ENCODE peak calls at places on chromosomes 12 and 14, in four cellular contexts. Q, E, N and G are unnamed samples.

GRCh38 chr14:102187583-102188001 is 47.9 kb downstream of the WDR20 start:
- DNase-seq in Q (no peak), E (no peak), N (no peak), G (no peak)

GRCh38 chr12:12938541-12938940 is 13.4 kb downstream of the GPRC5D start:
- DNase-seq in Q (no peak), E (no peak), N (no peak), G (no peak)

GRCh38 chr14:102544034-102544744 is 34.6 kb upstream of the ANKRD9 start:
- DNase-seq in N (no peak), E (no peak), Q (peak), G (no peak)

GRCh38 chr12:111010061-111010460 is 89.7 kb upstream of the MYL2 start:
- DNase-seq in N (no peak), Q (no peak), E (no peak), G (no peak)

GRCh38 chr14:68762944-68763831 is 29.7 kb downstream of the ZFP36L1 start:
- DNase-seq in E (peak), Q (peak), N (no peak), G (no peak)

GRCh38 chr12:122422769-122423257 is 344 bp upstream of the CLIP1 start:
- DNase-seq in Q (no peak), E (no peak), N (no peak), G (no peak)

GRCh38 chr14:53458368-53458814 is 305.3 kb upstream of the DDHD1 start:
- DNase-seq in N (no peak), Q (no peak), E (no peak), G (no peak)

GRCh38 chr12:3262466-3262865 is 185.3 kb downstream of the TSPAN9 start:
- DNase-seq in N (no peak), Q (no peak), E (no peak), G (no peak)

GRCh38 chr12:54428050-54429013 is 9.3 kb upstream of the ITGA5 start:
- DNase-seq in Q (no peak), E (no peak), N (no peak), G (peak)

GRCh38 chr12:75850751-75851462 is 180.7 kb downstream of the PHLDA1 start:
- DNase-seq in Q (no peak), E (no peak), N (no peak), G (no peak)

GRCh38 chr12:1604464-1604863 is 10.1 kb upstream of the FBXL14 start:
- DNase-seq in N (no peak), Q (no peak), E (no peak), G (no peak)

GRCh38 chr14:50001146-50001998 is 108.5 kb downstream of the ARF6 start:
- DNase-seq in E (no peak), N (peak), Q (no peak), G (peak)

GRCh38 chr12:24759155-24759554 is 189.7 kb downstream of the BCAT1 start:
- DNase-seq in Q (no peak), E (no peak), N (no peak), G (no peak)

GRCh38 chr12:18224745-18225144 is 36.6 kb upstream of the PIK3C2G start:
- DNase-seq in Q (peak), E (no peak), N (no peak), G (no peak)

GRCh38 chr14:29645117-29645516 is 282.5 kb downstream of the PRKD1 start:
- DNase-seq in N (no peak), Q (no peak), E (no peak), G (no peak)

GRCh38 chr14:80136358-80136757 is 74.9 kb downstream of the DIO2 start:
- DNase-seq in E (no peak), N (no peak), Q (no peak), G (no peak)

GRCh38 chr12:121448771-121449315 is 48.9 kb downstream of the RNF34 start:
- DNase-seq in Q (no peak), E (no peak), N (no peak), G (no peak)

GRCh38 chr14:49134940-49135339 is 451.2 kb downstream of the RPS29 start:
- DNase-seq in Q (peak), E (no peak), N (no peak), G (no peak)

DNA sequence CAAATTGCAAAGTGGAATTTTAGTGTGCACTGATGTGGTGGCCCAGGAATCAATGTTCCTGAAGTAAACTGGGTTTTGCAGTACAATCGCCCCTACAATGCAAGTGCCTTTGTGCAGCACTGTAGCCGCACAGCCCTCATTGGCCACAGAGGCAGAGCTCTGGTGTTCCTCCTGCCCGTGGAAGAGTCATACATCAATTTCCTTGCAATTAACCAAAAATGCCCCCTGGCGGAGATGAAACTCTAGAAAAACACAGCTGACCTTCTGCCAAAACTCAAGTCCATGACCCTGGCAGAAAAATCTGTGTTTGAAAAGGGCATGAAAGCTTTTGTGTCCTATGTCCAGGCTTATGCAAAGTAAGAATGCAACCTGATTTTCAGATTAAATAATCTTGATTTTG is 117.9 kb upstream of the PRB2 start:
- DNase-seq in Q (peak), E (no peak), N (no peak), G (no peak)
- TF ChIP-seq CTCF in Q (peak), E (no peak), N (no peak), G (no peak)

GRCh38 chr14:54743382-54743781 is 159.2 kb downstream of the GCH1 start:
- DNase-seq in E (no peak), N (no peak), Q (no peak), G (no peak)

GRCh38 chr14:54749727-54750126 is 152.9 kb downstream of the GCH1 start:
- DNase-seq in Q (no peak), N (no peak), E (no peak), G (no peak)

GRCh38 chr14:54747616-54748015 is 155.0 kb downstream of the GCH1 start:
- DNase-seq in N (no peak), Q (no peak), E (no peak), G (no peak)

GRCh38 chr14:54742492-54743350 is 159.9 kb downstream of the GCH1 start:
- DNase-seq in Q (no peak), E (no peak), N (no peak), G (no peak)

DNA sequence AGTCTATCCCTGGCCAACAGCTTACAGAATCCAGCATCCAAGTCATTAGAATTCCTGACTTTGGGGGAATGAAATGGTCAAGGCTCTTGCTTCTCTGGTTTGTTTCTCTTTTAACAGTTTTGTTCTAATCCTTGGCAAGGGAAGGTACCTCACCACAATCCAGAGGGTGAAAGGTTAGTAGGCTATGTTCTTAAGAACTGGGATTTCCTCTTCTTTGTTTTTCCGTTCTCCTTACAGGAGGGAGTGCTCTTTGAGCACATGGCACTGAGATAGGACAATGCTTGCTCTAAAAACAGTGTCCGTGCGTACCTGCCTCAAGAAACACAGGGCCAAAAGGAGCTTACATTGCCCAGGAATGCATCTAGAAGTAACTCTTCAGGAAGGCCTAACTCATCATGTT is 156.6 kb downstream of the GCH1 start:
- DNase-seq in Q (no peak), N (no peak), E (no peak), G (no peak)
- TF ChIP-seq CTCF in Q (no peak), N (no peak), E (no peak), G (no peak)

GRCh38 chr12:124510301-124510970 is 57.0 kb downstream of the NCOR2 start:
- DNase-seq in E (no peak), Q (peak), N (no peak), G (no peak)
- TF ChIP-seq CTCF in E (no peak), Q (peak), N (no peak), G (no peak)

DNA sequence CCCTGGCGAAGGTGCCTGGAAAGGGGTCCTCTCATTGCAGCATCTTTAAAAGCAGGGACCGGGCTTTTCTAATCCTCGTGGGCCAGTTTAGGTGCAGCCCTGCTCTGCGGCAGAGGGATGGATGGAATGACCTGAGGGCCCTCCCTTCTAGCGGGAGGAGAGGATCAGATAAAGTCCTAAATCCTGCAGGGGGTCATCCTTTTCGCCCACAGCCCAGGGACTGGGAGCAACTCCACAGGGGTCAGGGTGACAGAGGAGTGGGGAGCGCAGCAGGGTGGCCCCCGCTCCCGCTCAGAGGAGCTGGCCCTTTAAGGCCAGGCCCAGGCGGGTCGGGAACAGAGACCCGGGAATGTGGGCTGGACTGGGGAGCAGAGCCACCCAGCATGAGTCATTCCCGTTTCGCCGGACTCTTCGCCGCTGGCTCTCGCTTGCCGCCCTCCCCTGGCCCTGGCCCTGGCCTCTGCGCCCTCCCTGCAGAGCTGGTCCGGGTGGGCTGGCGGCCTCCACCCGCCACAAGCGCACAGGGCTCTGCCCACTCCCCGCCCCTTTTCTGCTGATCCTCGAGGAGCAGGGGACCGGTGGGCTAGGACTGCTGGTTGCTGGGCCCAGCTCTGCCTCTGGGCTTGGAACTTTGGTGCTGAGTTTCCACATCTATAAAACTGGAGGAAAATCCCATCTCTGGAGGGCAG is 92.9 kb downstream of the NINJ2 start:
- DNase-seq in N (peak), E (peak), Q (peak), G (no peak)
- TF ChIP-seq CTCF in N (no peak), E (no peak), Q (no peak), G (no peak)

GRCh38 chr14:42533476-42533875 is 926.8 kb downstream of the LRFN5 start:
- DNase-seq in Q (no peak), N (no peak), E (no peak), G (no peak)

GRCh38 chr14:42532194-42532593 is 925.5 kb downstream of the LRFN5 start:
- DNase-seq in Q (no peak), E (no peak), N (no peak), G (no peak)

DNA sequence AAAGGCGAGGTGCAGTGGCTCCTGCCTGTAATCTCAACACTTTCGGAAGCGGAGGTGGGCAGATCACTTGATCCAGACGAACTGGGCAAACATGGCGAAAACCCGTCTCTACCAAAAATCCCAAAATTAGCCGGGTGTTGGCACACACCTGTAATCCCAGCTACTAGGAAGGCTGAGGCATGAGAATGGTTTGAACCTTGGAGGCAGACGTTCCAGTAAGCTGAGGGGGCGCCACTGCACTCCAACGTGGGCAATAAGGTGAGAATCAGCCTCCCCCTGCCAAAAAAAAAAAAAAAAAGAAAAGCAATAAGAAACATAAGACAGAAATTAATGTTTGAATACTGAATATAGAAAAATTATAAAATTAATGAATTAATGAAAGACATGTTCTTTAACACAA is 928.7 kb downstream of the LRFN5 start:
- DNase-seq in Q (no peak), N (no peak), E (no peak), G (no peak)
- TF ChIP-seq CTCF in Q (no peak), N (no peak), E (no peak), G (no peak)

GRCh38 chr14:91387135-91387849 is 30.3 kb downstream of the CCDC88C start:
- DNase-seq in Q (no peak), N (no peak), E (no peak), G (no peak)
- TF ChIP-seq CTCF in Q (no peak), N (no peak), E (no peak), G (no peak)

DNA sequence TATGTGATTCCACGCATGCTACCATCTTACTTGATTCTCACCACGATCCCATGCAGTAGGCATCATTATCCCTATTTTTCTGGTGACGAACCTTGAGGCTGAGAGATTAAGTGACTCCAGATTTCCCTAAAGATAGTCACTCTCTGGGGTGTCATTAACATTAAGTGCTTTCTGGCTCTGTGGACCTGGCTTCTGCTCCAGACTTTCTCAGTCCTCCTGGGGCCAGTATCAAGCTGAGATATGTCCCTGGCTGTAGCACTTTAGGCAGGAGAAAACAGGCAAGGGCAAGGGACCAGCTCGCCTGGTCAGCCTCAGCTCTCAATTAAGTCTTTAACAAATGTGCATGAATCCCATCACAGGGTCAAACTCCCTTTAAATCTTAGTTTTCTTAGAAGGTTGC is 38.3 kb upstream of the PRB2 start:
- DNase-seq in Q (no peak), N (no peak), E (no peak), G (no peak)
- TF ChIP-seq CTCF in Q (no peak), N (no peak), E (no peak), G (no peak)

DNA sequence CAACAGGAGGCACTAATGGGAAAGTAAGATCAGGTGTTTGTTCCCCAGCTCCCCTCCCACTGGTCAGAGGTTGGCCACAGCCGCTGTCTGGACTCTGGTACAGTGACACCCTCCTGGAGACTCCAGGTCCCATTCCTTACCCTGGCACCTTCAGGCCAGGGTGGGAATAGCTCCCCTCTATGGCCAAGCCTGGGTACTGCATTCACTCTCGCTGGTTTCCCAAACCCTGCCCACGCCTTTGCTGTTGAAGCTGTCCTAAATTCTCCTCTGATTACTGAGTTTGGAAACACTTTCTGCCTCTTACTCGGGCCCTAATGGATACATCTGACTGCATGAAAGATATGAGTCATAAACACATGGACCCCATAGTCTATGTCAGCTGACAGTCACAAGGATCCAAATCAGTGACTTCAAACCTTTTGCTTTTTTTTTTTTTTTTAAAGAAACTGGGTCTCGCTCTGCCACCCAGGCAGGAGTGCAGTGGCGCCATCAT is 17.9 kb downstream of the HRK start:
- DNase-seq in N (no peak), Q (peak), E (no peak), G (no peak)
- TF ChIP-seq CTCF in N (no peak), Q (peak), E (no peak), G (peak)

GRCh38 chr12:123598522-123598921 is 3.4 kb upstream of the DDX55 start:
- DNase-seq in N (no peak), Q (no peak), E (no peak), G (no peak)

GRCh38 chr12:123599310-123599709 is 2.6 kb upstream of the DDX55 start:
- DNase-seq in Q (no peak), N (no peak), E (no peak), G (no peak)

GRCh38 chr12:123602651-123603195 is 824 bp downstream of the DDX55 start:
- DNase-seq in N (no peak), Q (no peak), E (no peak), G (no peak)

GRCh38 chr12:123599721-123600120 is 2.2 kb upstream of the DDX55 start:
- DNase-seq in Q (no peak), N (no peak), E (no peak), G (no peak)

DNA sequence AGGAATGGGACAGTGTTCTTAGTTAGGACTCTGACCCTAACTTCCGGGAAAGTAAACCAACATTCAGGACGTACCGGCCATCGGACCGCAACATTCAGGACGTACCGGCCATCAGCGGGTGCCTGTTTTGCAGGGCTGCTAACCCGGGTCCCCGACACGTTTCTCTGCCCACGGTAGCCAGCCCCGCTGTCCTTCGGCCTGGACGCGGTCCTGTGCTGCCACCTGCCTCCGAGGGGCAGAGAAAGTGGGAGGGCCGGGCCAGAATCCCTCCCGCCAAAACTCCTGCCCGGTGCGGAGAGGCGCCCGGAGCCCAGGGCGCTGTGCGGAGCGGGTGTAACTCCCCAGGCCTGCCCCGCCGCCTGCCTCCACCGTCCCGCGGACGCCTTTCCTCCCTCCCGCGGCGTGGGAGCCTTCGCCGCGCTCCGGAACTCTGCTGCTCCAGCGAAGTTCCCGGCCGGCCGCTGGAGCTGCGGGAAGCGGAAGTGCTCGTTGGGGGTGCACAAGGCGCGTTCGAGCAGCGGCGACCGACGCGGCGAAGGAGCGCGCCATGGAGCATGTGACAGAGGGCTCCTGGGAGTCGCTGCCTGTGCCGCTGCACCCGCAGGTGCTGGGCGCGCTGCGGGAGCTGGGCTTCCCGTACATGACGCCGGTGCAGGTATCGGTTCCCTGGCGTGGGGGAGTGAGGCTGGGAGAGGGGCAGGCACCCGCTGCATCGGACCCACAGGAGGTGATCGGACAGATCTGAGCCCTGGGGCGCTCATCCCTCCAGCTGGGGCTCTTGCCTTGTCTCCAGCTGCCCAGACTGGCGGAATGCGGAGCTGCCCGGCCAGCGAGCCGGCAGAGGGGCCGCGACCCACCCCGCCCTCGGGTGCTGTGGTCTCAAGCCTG is at the start of gene DDX55:
- DNase-seq in N (peak), E (peak), Q (peak), G (peak)
- TF ChIP-seq CTCF in N (no peak), E (no peak), Q (peak), G (peak)

GRCh38 chr14:105456736-105457703 is 17.6 kb upstream of the CRIP2 start:
- DNase-seq in E (no peak), N (no peak), Q (no peak), G (no peak)
- TF ChIP-seq CTCF in E (no peak), N (no peak), Q (no peak), G (no peak)